ENCODE peak calls at places on chromosomes 4 and X, in six cellular contexts. N, A, M, L, J and H are unnamed samples.

GRCh38 chr4:149784018-149784417 is 31.6 kb downstream of the IQCM start:
- DNase-seq in N (no peak), A (no peak), M (no peak), L (no peak), J (peak; percentile 46), H (no peak)

GRCh38 chr4:137635108-137635507 is 102.8 kb upstream of the PCDH18 start:
- DNase-seq in N (no peak), A (no peak), M (no peak), L (no peak), J (peak; percentile 83), H (no peak)

GRCh38 chr4:122798101-122798500 is 28.5 kb upstream of the FGF2 start:
- DNase-seq in N (no peak), A (no peak), M (no peak), L (no peak), J (peak; percentile 92), H (peak; percentile 44)

GRCh38 chrX:133302775-133303445 is 84.8 kb upstream of the TFDP3 start:
- DNase-seq in N (no peak), A (no peak), M (no peak), L (no peak), J (no peak), H (no peak)

GRCh38 chr4:144374065-144374464 is 233.5 kb upstream of the GYPA start:
- DNase-seq in N (peak; percentile 20), A (no peak), M (no peak), L (no peak), J (no peak), H (no peak)

GRCh38 chr4:152258804-152259708 is 276.8 kb downstream of the FBXW7 start:
- DNase-seq in N (no peak), A (no peak), M (no peak), L (no peak), J (peak; percentile 42), H (no peak)

GRCh38 chrX:111687305-111687704 is 6.3 kb downstream of the ALG13 start:
- DNase-seq in N (no peak), A (no peak), M (no peak), L (no peak), J (no peak), H (no peak)

GRCh38 chrX:133661962-133662839 is 246.9 kb upstream of the GPC4 start:
- DNase-seq in N (no peak), A (no peak), M (no peak), L (no peak), J (no peak), H (no peak)

GRCh38 chr4:42600578-42600977 is 56.3 kb downstream of the ATP8A1 start:
- DNase-seq in N (no peak), A (no peak), M (no peak), L (no peak), J (no peak), H (no peak)

GRCh38 chrX:131778269-131779218 is 234.7 kb downstream of the OR13H1 start:
- DNase-seq in N (peak; percentile 82), A (peak; percentile 83), M (peak; percentile 77), L (no peak), J (no peak), H (no peak)

GRCh38 chr4:62274782-62275181 is 1074.7 kb downstream of the ADGRL3 start:
- DNase-seq in N (no peak), A (no peak), M (no peak), L (no peak), J (no peak), H (no peak)

GRCh38 chr4:86554641-86555040 is 39.5 kb upstream of the PTPN13 start:
- DNase-seq in N (no peak), A (peak; percentile 15), M (no peak), L (no peak), J (peak; percentile 17), H (no peak)

GRCh38 chr4:161538941-161539340 is 624.9 kb downstream of the FSTL5 start:
- DNase-seq in N (no peak), A (no peak), M (no peak), L (no peak), J (no peak), H (no peak)

GRCh38 chrX:41616935-41617334 is 71.8 kb upstream of the GPR34 start:
- DNase-seq in N (no peak), A (no peak), M (no peak), L (no peak), J (no peak), H (no peak)

GRCh38 chr4:25085621-25086020 is 54.9 kb upstream of the LGI2 start:
- DNase-seq in N (no peak), A (no peak), M (no peak), L (no peak), J (no peak), H (no peak)

GRCh38 chrX:136395271-136395670 is 92.5 kb upstream of the BRS3 start:
- DNase-seq in N (no peak), A (no peak), M (no peak), L (no peak), J (peak; percentile 6), H (no peak)

GRCh38 chrX:51476930-51477329 is 19.5 kb downstream of the NUDT11 start:
- DNase-seq in N (no peak), A (no peak), M (no peak), L (no peak), J (no peak), H (no peak)

GRCh38 chr4:52791936-52792335 is 40.7 kb upstream of the ERVMER34-1 start:
- DNase-seq in N (no peak), A (no peak), M (no peak), L (no peak), J (no peak), H (no peak)

GRCh38 chr4:26787461-26788340 is 72.9 kb upstream of the STIM2 start:
- DNase-seq in N (no peak), A (peak; percentile 16), M (peak; percentile 60), L (no peak), J (peak; percentile 63), H (peak; percentile 50)
- H3K27ac ChIP-seq in N (no peak overlapping the region), A (no peak overlapping the region), M (peak overlapping the region; percentile 66), L (peak overlapping the region; percentile 30), J (peak overlapping the region; percentile 22), H (no peak overlapping the region)

DNA sequence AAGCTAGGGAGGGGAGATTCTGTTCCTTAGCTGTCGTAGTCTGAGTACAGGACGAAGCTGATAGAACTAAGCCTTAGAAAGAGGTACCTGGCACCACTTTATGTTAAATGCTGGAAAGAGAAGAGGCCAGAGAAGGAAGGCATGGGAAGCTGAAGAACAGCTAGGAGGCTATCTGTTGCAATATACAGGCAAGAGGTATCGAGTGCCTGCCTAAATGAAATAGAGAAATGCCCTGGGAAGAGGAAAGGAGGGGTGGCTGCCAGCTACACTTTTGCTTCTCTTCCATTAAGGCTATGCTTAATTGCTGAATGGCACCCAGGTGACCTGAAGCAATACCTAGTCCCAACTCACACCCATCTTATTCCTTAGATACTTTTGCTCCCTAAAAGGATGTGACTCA is 380.4 kb upstream of the FGF13 start:
- DNase-seq in N (no peak), A (no peak), M (no peak), L (no peak), J (no peak), H (no peak)
- H3K36me3 ChIP-seq in N (no peaks in the 10 kb centered on the region), A (no peaks in the 10 kb centered on the region), M (no peaks in the 10 kb centered on the region), L (no peaks in the 10 kb centered on the region), J (no peaks in the 10 kb centered on the region), H (no peaks in the 10 kb centered on the region)

DNA sequence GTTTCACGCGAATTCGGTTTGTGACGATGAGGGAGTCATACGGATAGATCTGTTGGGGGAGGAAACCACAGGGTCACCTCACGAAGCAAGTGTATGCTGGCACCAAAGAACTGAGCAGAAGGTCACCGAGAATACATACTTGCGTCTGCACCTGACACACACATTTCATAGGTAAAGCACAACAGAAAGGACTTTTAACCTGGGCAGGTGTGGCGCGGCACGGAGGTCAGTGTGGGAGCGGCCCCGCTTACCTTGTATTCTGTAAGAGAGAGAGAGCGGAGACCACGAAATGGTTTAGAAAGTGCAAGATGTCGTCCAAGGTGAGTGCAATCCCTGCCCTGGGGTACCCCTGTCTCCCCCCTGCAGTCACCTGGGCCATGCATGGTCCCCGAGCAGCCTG is 43.6 kb upstream of the AFAP1 start:
- DNase-seq in N (no peak), A (no peak), M (no peak), L (no peak), J (no peak), H (peak; percentile 88)
- H3K4me1 ChIP-seq in N (no peaks in the 10 kb centered on the region), A (peaks cover 5% of the 10 kb centered on the region), M (peaks cover 14% of the 10 kb centered on the region), L (peaks cover 9% of the 10 kb centered on the region), J (peaks cover 10% of the 10 kb centered on the region), H (no peaks in the 10 kb centered on the region)

GRCh38 chr4:84908876-84909275 is 57.6 kb downstream of the WDFY3 start:
- DNase-seq in N (no peak), A (no peak), M (no peak), L (no peak), J (no peak), H (no peak)
- H3K27ac ChIP-seq in N (no peak overlapping the region), A (no peak overlapping the region), M (no peak overlapping the region), L (no peak overlapping the region), J (no peak overlapping the region), H (no peak overlapping the region)

GRCh38 chr4:1340181-1340747 is 6.7 kb upstream of the UVSSA start:
- DNase-seq in N (no peak), A (no peak), M (no peak), L (no peak), J (no peak), H (no peak)
- H3K36me3 ChIP-seq in N (peaks cover 25% of the 10 kb centered on the region), A (peaks cover 49% of the 10 kb centered on the region), M (peaks cover 58% of the 10 kb centered on the region), L (peaks cover 57% of the 10 kb centered on the region), J (peaks cover 38% of the 10 kb centered on the region), H (peaks cover 25% of the 10 kb centered on the region)

DNA sequence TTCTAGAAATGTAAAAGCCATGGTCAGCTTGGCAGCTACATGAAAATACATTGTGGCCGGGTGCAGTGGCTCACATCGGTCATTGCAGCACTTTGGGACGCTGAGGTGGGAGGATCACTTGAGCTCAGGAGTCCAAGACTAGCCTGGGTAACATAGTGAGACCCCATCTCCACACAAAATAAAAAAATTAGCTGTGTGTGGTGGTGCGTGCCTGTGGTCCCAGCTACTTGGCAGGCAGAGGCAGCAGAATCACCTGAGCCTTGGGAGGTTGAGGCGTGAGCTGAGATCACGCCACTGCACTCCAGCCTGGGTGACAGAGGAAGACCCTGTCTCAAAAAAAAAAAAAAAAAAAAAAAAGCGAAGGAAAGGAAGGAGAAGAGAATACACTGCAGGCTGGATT is 29.0 kb downstream of the RNF212 start:
- DNase-seq in N (no peak), A (no peak), M (no peak), L (peak; percentile 35), J (no peak), H (no peak)
- H3K4me1 ChIP-seq in N (no peaks in the 10 kb centered on the region), A (no peaks in the 10 kb centered on the region), M (peaks cover 6% of the 10 kb centered on the region), L (peaks cover 19% of the 10 kb centered on the region), J (no peaks in the 10 kb centered on the region), H (no peaks in the 10 kb centered on the region)

GRCh38 chr4:7391637-7392437 is 42.9 kb downstream of the PSAPL1 start:
- DNase-seq in N (no peak), A (no peak), M (peak; percentile 20), L (peak; percentile 60), J (no peak), H (no peak)
- H3K27ac ChIP-seq in N (no peak overlapping the region), A (no peak overlapping the region), M (no peak overlapping the region), L (no peak overlapping the region), J (no peak overlapping the region), H (no peak overlapping the region)